ENCODE peak calls at places on chromosomes 3 and 15, in eight cellular contexts. One of them, this sample, is unnamed.
A peak's percentile ranks its signal among the peaks of the same experiment; 100 is the strongest.

GRCh38 chr15:51450001-51450400 is 108.5 kb downstream of the GLDN start:
- DNase-seq in left ventricle myocardium inferior: no peak
- DNase-seq in CD8-positive, alpha-beta T cell: no peak
- DNase-seq in T-helper 1 cell: no peak
- DNase-seq in ACHN: peak; percentile 25
- DNase-seq in Kasumi-1: no peak
- DNase-seq in osteocyte: no peak
- DNase-seq in NCI-H345: no peak
- DNase-seq in this sample: no peak

GRCh38 chr3:24507776-24508422 is 13.2 kb upstream of the THRB start:
- DNase-seq in Kasumi-1: no peak
- DNase-seq in left ventricle myocardium inferior: no peak
- DNase-seq in T-helper 1 cell: no peak
- DNase-seq in ACHN: no peak
- DNase-seq in osteocyte: no peak
- DNase-seq in CD8-positive, alpha-beta T cell: no peak
- DNase-seq in NCI-H345: no peak
- DNase-seq in this sample: no peak

GRCh38 chr3:131728898-131729297 is 226.1 kb upstream of the MRPL3 start:
- DNase-seq in ACHN: no peak
- DNase-seq in left ventricle myocardium inferior: no peak
- DNase-seq in T-helper 1 cell: no peak
- DNase-seq in NCI-H345: no peak
- DNase-seq in Kasumi-1: no peak
- DNase-seq in osteocyte: no peak
- DNase-seq in CD8-positive, alpha-beta T cell: no peak
- DNase-seq in this sample: no peak

GRCh38 chr3:136954246-136954645 is 3.5 kb upstream of the IL20RB start:
- DNase-seq in Kasumi-1: no peak
- DNase-seq in left ventricle myocardium inferior: no peak
- DNase-seq in T-helper 1 cell: no peak
- DNase-seq in ACHN: no peak
- DNase-seq in osteocyte: no peak
- DNase-seq in CD8-positive, alpha-beta T cell: no peak
- DNase-seq in NCI-H345: no peak
- DNase-seq in this sample: no peak

GRCh38 chr3:160564949-160565441 is 376 bp downstream of the KPNA4 start:
- DNase-seq in CD8-positive, alpha-beta T cell: peak; percentile 63
- DNase-seq in osteocyte: peak; percentile 92
- DNase-seq in T-helper 1 cell: peak; percentile 57
- DNase-seq in ACHN: peak; percentile 62
- DNase-seq in NCI-H345: peak; percentile 26
- DNase-seq in left ventricle myocardium inferior: peak; percentile 72
- DNase-seq in Kasumi-1: peak; percentile 44
- DNase-seq in this sample: no peak

GRCh38 chr3:30747771-30748281 is 141.4 kb downstream of the TGFBR2 start:
- DNase-seq in T-helper 1 cell: no peak
- DNase-seq in Kasumi-1: peak; percentile 33
- DNase-seq in osteocyte: no peak
- DNase-seq in NCI-H345: peak; percentile 4
- DNase-seq in ACHN: peak; percentile 40
- DNase-seq in CD8-positive, alpha-beta T cell: no peak
- DNase-seq in left ventricle myocardium inferior: no peak
- DNase-seq in this sample: no peak

GRCh38 chr15:99929266-99929665 is 196.0 kb upstream of the LYSMD4 start:
- DNase-seq in ACHN: no peak
- DNase-seq in NCI-H345: no peak
- DNase-seq in Kasumi-1: no peak
- DNase-seq in osteocyte: peak; percentile 49
- DNase-seq in CD8-positive, alpha-beta T cell: no peak
- DNase-seq in left ventricle myocardium inferior: no peak
- DNase-seq in T-helper 1 cell: no peak
- DNase-seq in this sample: no peak

GRCh38 chr15:92666780-92667179 is 11.2 kb upstream of the FAM174B start:
- DNase-seq in CD8-positive, alpha-beta T cell: no peak
- DNase-seq in T-helper 1 cell: no peak
- DNase-seq in osteocyte: no peak
- DNase-seq in ACHN: no peak
- DNase-seq in Kasumi-1: no peak
- DNase-seq in NCI-H345: peak; percentile 27
- DNase-seq in left ventricle myocardium inferior: peak; percentile 70
- DNase-seq in this sample: no peak

GRCh38 chr3:102089904-102090492 is 240.7 kb downstream of the NFKBIZ start:
- DNase-seq in Kasumi-1: no peak
- DNase-seq in osteocyte: no peak
- DNase-seq in NCI-H345: no peak
- DNase-seq in CD8-positive, alpha-beta T cell: no peak
- DNase-seq in left ventricle myocardium inferior: no peak
- DNase-seq in ACHN: peak; percentile 94
- DNase-seq in T-helper 1 cell: no peak
- DNase-seq in this sample: no peak

GRCh38 chr15:88736204-88736603 is 67.0 kb upstream of the ACAN start:
- DNase-seq in osteocyte: peak; percentile 44
- DNase-seq in CD8-positive, alpha-beta T cell: no peak
- DNase-seq in ACHN: no peak
- DNase-seq in Kasumi-1: no peak
- DNase-seq in left ventricle myocardium inferior: no peak
- DNase-seq in T-helper 1 cell: no peak
- DNase-seq in NCI-H345: no peak
- DNase-seq in this sample: no peak

GRCh38 chr3:78070188-78070587 is 1030.3 kb downstream of the ROBO2 start:
- DNase-seq in NCI-H345: no peak
- DNase-seq in ACHN: no peak
- DNase-seq in T-helper 1 cell: no peak
- DNase-seq in osteocyte: no peak
- DNase-seq in left ventricle myocardium inferior: no peak
- DNase-seq in Kasumi-1: no peak
- DNase-seq in CD8-positive, alpha-beta T cell: no peak
- DNase-seq in this sample: no peak

GRCh38 chr3:18810306-18810661 is 338.0 kb upstream of the KCNH8 start:
- DNase-seq in T-helper 1 cell: no peak
- DNase-seq in osteocyte: no peak
- DNase-seq in Kasumi-1: no peak
- DNase-seq in CD8-positive, alpha-beta T cell: no peak
- DNase-seq in NCI-H345: no peak
- DNase-seq in left ventricle myocardium inferior: no peak
- DNase-seq in ACHN: no peak
- DNase-seq in this sample: no peak

This sample was measured in activated effector memory CD4-positive, alpha-beta T cell treated with Interleukin-2 at 50 U/mL for 16 hours.